ENCODE peak calls at places on chromosomes 13 and 19, in eight cellular contexts. One of them, this sample, is unnamed.

GRCh38 chr13:73223372-73223781 is 164.6 kb downstream of the KLF5 start:
- DNase-seq in non-pigmented ciliary epithelial cell: no peak
- DNase-seq in EH: no peak
- DNase-seq in heart left ventricle: no peak
- DNase-seq in SW 1271: no peak
- DNase-seq in A549: no peak
- DNase-seq in GM18507: no peak
- DNase-seq in neuronal stem cell: no peak
- DNase-seq in this sample: no peak

GRCh38 chr13:112636401-112636975 is 48.5 kb upstream of the TUBGCP3 start:
- DNase-seq in A549: no peak
- DNase-seq in heart left ventricle: no peak
- DNase-seq in neuronal stem cell: no peak
- DNase-seq in non-pigmented ciliary epithelial cell: no peak
- DNase-seq in GM18507: no peak
- DNase-seq in EH: no peak
- DNase-seq in SW 1271: no peak
- DNase-seq in this sample: no peak

GRCh38 chr13:111945086-111945485 is 121.9 kb upstream of the SOX1 start:
- DNase-seq in A549: no peak
- DNase-seq in heart left ventricle: no peak
- DNase-seq in non-pigmented ciliary epithelial cell: no peak
- DNase-seq in SW 1271: no peak
- DNase-seq in GM18507: no peak
- DNase-seq in EH: no peak
- DNase-seq in neuronal stem cell: no peak
- DNase-seq in this sample: no peak

GRCh38 chr19:30552593-30552992 is 180.4 kb downstream of the ZNF536 start:
- DNase-seq in GM18507: no peak
- DNase-seq in A549: no peak
- DNase-seq in heart left ventricle: no peak
- DNase-seq in non-pigmented ciliary epithelial cell: no peak
- DNase-seq in SW 1271: no peak
- DNase-seq in neuronal stem cell: no peak
- DNase-seq in EH: no peak
- DNase-seq in this sample: no peak

GRCh38 chr19:46776927-46777911 is 11.2 kb downstream of the SLC1A5 start:
- DNase-seq in neuronal stem cell: no peak
- DNase-seq in heart left ventricle: no peak
- DNase-seq in SW 1271: no peak
- DNase-seq in GM18507: no peak
- DNase-seq in non-pigmented ciliary epithelial cell: no peak
- DNase-seq in A549: peak; percentile 55
- DNase-seq in EH: no peak
- DNase-seq in this sample: no peak

GRCh38 chr19:3985643-3986259 is 488 bp upstream of the EEF2 start:
- DNase-seq in neuronal stem cell: peak; percentile 15
- DNase-seq in EH: no peak
- DNase-seq in non-pigmented ciliary epithelial cell: no peak
- DNase-seq in heart left ventricle: no peak
- DNase-seq in A549: no peak
- DNase-seq in GM18507: no peak
- DNase-seq in SW 1271: no peak
- DNase-seq in this sample: no peak

GRCh38 chr13:57787058-57787791 is 155.7 kb downstream of the PCDH17 start:
- DNase-seq in heart left ventricle: no peak
- DNase-seq in A549: no peak
- DNase-seq in non-pigmented ciliary epithelial cell: no peak
- DNase-seq in neuronal stem cell: no peak
- DNase-seq in EH: no peak
- DNase-seq in GM18507: no peak
- DNase-seq in SW 1271: no peak
- DNase-seq in this sample: no peak

GRCh38 chr19:14158276-14159023 is 22.1 kb upstream of the ASF1B start:
- DNase-seq in GM18507: no peak
- DNase-seq in SW 1271: no peak
- DNase-seq in EH: no peak
- DNase-seq in non-pigmented ciliary epithelial cell: no peak
- DNase-seq in heart left ventricle: no peak
- DNase-seq in neuronal stem cell: no peak
- DNase-seq in A549: no peak
- DNase-seq in this sample: no peak

GRCh38 chr19:5397804-5398692 is 57.2 kb upstream of the ZNRF4 start:
- DNase-seq in non-pigmented ciliary epithelial cell: no peak
- DNase-seq in A549: peak; percentile 52
- DNase-seq in GM18507: no peak
- DNase-seq in heart left ventricle: no peak
- DNase-seq in SW 1271: peak; percentile 39
- DNase-seq in EH: peak; percentile 26
- DNase-seq in neuronal stem cell: peak; percentile 81
- DNase-seq in this sample: no peak

GRCh38 chr19:18338471-18339001 is 1.9 kb upstream of the PGPEP1 start:
- DNase-seq in A549: no peak
- DNase-seq in non-pigmented ciliary epithelial cell: no peak
- DNase-seq in GM18507: no peak
- DNase-seq in EH: no peak
- DNase-seq in SW 1271: no peak
- DNase-seq in heart left ventricle: no peak
- DNase-seq in neuronal stem cell: no peak
- DNase-seq in this sample: no peak

GRCh38 chr13:98581971-98582702 is 5.2 kb upstream of the STK24 start:
- DNase-seq in GM18507: no peak
- DNase-seq in EH: peak; percentile 84
- DNase-seq in SW 1271: no peak
- DNase-seq in non-pigmented ciliary epithelial cell: no peak
- DNase-seq in heart left ventricle: no peak
- DNase-seq in A549: no peak
- DNase-seq in neuronal stem cell: no peak
- DNase-seq in this sample: no peak

GRCh38 chr19:58571575-58571947 is 1.6 kb downstream of the MZF1 start:
- DNase-seq in A549: no peak
- DNase-seq in neuronal stem cell: no peak
- DNase-seq in heart left ventricle: peak; percentile 19
- DNase-seq in EH: no peak
- DNase-seq in SW 1271: no peak
- DNase-seq in GM18507: no peak
- DNase-seq in non-pigmented ciliary epithelial cell: no peak
- DNase-seq in this sample: no peak

GRCh38 chr19:2049741-2050348 is 1.2 kb downstream of the MKNK2 start:
- DNase-seq in non-pigmented ciliary epithelial cell: no peak
- DNase-seq in GM18507: no peak
- DNase-seq in EH: peak; percentile 66
- DNase-seq in A549: peak; percentile 76
- DNase-seq in SW 1271: no peak
- DNase-seq in heart left ventricle: peak; percentile 83
- DNase-seq in neuronal stem cell: no peak
- DNase-seq in this sample: no peak

GRCh38 chr19:56076413-56076998 is 44.6 kb downstream of the ZNF787 start:
- DNase-seq in heart left ventricle: no peak
- DNase-seq in GM18507: no peak
- DNase-seq in EH: peak; percentile 56
- DNase-seq in neuronal stem cell: peak; percentile 39
- DNase-seq in non-pigmented ciliary epithelial cell: no peak
- DNase-seq in A549: peak; percentile 70
- DNase-seq in SW 1271: peak; percentile 12
- DNase-seq in this sample: peak; percentile 15

GRCh38 chr13:33233547-33233946 is 52.0 kb downstream of the STARD13 start:
- DNase-seq in neuronal stem cell: no peak
- DNase-seq in non-pigmented ciliary epithelial cell: no peak
- DNase-seq in SW 1271: no peak
- DNase-seq in EH: no peak
- DNase-seq in GM18507: no peak
- DNase-seq in A549: no peak
- DNase-seq in heart left ventricle: peak; percentile 84
- DNase-seq in this sample: no peak

GRCh38 chr19:18280247-18281081 is 958 bp downstream of the JUND start:
- DNase-seq in non-pigmented ciliary epithelial cell: no peak
- DNase-seq in neuronal stem cell: no peak
- DNase-seq in heart left ventricle: peak; percentile 86
- DNase-seq in A549: peak; percentile 76
- DNase-seq in SW 1271: peak; percentile 16
- DNase-seq in GM18507: no peak
- DNase-seq in EH: peak; percentile 75
- DNase-seq in this sample: no peak

GRCh38 chr13:97256343-97256783 is 34.2 kb downstream of the MBNL2 start:
- DNase-seq in EH: peak; percentile 95
- DNase-seq in SW 1271: peak; percentile 93
- DNase-seq in GM18507: no peak
- DNase-seq in A549: peak; percentile 90
- DNase-seq in neuronal stem cell: no peak
- DNase-seq in heart left ventricle: no peak
- DNase-seq in non-pigmented ciliary epithelial cell: peak; percentile 97
- DNase-seq in this sample: peak; percentile 74

GRCh38 chr19:41997121-41997850 is 3.3 kb upstream of the ATP1A3 start:
- DNase-seq in neuronal stem cell: peak; percentile 69
- DNase-seq in SW 1271: no peak
- DNase-seq in non-pigmented ciliary epithelial cell: no peak
- DNase-seq in heart left ventricle: peak; percentile 55
- DNase-seq in A549: peak; percentile 69
- DNase-seq in EH: peak; percentile 53
- DNase-seq in GM18507: no peak
- DNase-seq in this sample: no peak

GRCh38 chr19:46296722-46297431 is at the start of gene HIF3A:
- DNase-seq in EH: no peak
- DNase-seq in non-pigmented ciliary epithelial cell: peak; percentile 32
- DNase-seq in GM18507: no peak
- DNase-seq in neuronal stem cell: peak; percentile 94
- DNase-seq in heart left ventricle: peak; percentile 85
- DNase-seq in SW 1271: no peak
- DNase-seq in A549: no peak
- DNase-seq in this sample: no peak

GRCh38 chr13:57138988-57139387 is 1.7 kb upstream of the PRR20A start:
- DNase-seq in heart left ventricle: no peak
- DNase-seq in non-pigmented ciliary epithelial cell: no peak
- DNase-seq in A549: no peak
- DNase-seq in neuronal stem cell: no peak
- DNase-seq in GM18507: no peak
- DNase-seq in EH: no peak
- DNase-seq in SW 1271: no peak
- DNase-seq in this sample: no peak

GRCh38 chr13:69178000-69178399 is 929.6 kb upstream of the ATXN8OS start:
- DNase-seq in non-pigmented ciliary epithelial cell: no peak
- DNase-seq in GM18507: no peak
- DNase-seq in neuronal stem cell: no peak
- DNase-seq in A549: no peak
- DNase-seq in heart left ventricle: no peak
- DNase-seq in EH: no peak
- DNase-seq in SW 1271: no peak
- DNase-seq in this sample: no peak

GRCh38 chr13:29369060-29369743 is 226.3 kb downstream of the SLC7A1 start:
- DNase-seq in SW 1271: no peak
- DNase-seq in A549: peak; percentile 35
- DNase-seq in non-pigmented ciliary epithelial cell: peak; percentile 13
- DNase-seq in heart left ventricle: no peak
- DNase-seq in EH: peak; percentile 48
- DNase-seq in GM18507: no peak
- DNase-seq in neuronal stem cell: peak; percentile 50
- DNase-seq in this sample: no peak

GRCh38 chr19:13241321-13242104 is 91.3 kb downstream of the IER2 start:
- DNase-seq in EH: no peak
- DNase-seq in heart left ventricle: no peak
- DNase-seq in A549: no peak
- DNase-seq in non-pigmented ciliary epithelial cell: no peak
- DNase-seq in neuronal stem cell: no peak
- DNase-seq in SW 1271: no peak
- DNase-seq in GM18507: no peak
- DNase-seq in this sample: no peak

GRCh38 chr13:43567608-43568007 is 219.2 kb downstream of the ENOX1 start:
- DNase-seq in non-pigmented ciliary epithelial cell: no peak
- DNase-seq in heart left ventricle: no peak
- DNase-seq in neuronal stem cell: no peak
- DNase-seq in GM18507: no peak
- DNase-seq in SW 1271: no peak
- DNase-seq in EH: peak; percentile 78
- DNase-seq in A549: peak; percentile 22
- DNase-seq in this sample: no peak

GRCh38 chr19:12126707-12127106 is 13.4 kb downstream of the ZNF20 start:
- DNase-seq in neuronal stem cell: no peak
- DNase-seq in non-pigmented ciliary epithelial cell: no peak
- DNase-seq in A549: no peak
- DNase-seq in GM18507: no peak
- DNase-seq in EH: no peak
- DNase-seq in heart left ventricle: no peak
- DNase-seq in SW 1271: no peak
- DNase-seq in this sample: no peak

GRCh38 chr13:44868397-44868796 is 120.9 kb downstream of the NUFIP1 start:
- DNase-seq in SW 1271: no peak
- DNase-seq in EH: no peak
- DNase-seq in A549: no peak
- DNase-seq in GM18507: peak; percentile 30
- DNase-seq in non-pigmented ciliary epithelial cell: no peak
- DNase-seq in heart left ventricle: no peak
- DNase-seq in neuronal stem cell: no peak
- DNase-seq in this sample: no peak

This sample was measured in AG04450.